ENCODE peak calls at places on chromosomes 5 and 9, in six cellular contexts. L is bronchial epithelial cell, O is WTC11, K is GM10248, D is vagina, C is right lobe of liver. I is an unnamed sample.

GRCh38 chr9:116716441-116716840 is 29.3 kb downstream of the TRIM32 start:
- DNase-seq in L (peak), O (no peak), K (no peak), D (no peak), C (no peak), I (no peak)

GRCh38 chr9:94443039-94443722 is 111.7 kb upstream of the PCAT7 start:
- DNase-seq in L (peak), O (no peak), K (no peak), D (no peak), C (no peak), I (no peak)

GRCh38 chr5:33565304-33565703 is 124.5 kb downstream of the TARS1 start:
- DNase-seq in L (no peak), O (no peak), K (no peak), D (no peak), C (no peak), I (no peak)

GRCh38 chr5:54743997-54744788 is 226.6 kb downstream of the SNX18 start:
- DNase-seq in L (peak), O (no peak), K (peak), D (peak), C (no peak), I (no peak)

GRCh38 chr5:90909091-90909503 is 350.5 kb downstream of the ADGRV1 start:
- DNase-seq in L (no peak), O (no peak), K (no peak), D (no peak), C (peak), I (no peak)

GRCh38 chr9:93127395-93127911 is 6.6 kb downstream of the NINJ1 start:
- DNase-seq in L (no peak), O (no peak), K (no peak), D (no peak), C (peak), I (no peak)

GRCh38 chr5:73528248-73528647 is 30.0 kb downstream of the BTF3 start:
- DNase-seq in L (no peak), O (no peak), K (no peak), D (no peak), C (no peak), I (no peak)

GRCh38 chr5:73729329-73729728 is 103.3 kb downstream of the ARHGEF28 start:
- DNase-seq in L (peak), O (no peak), K (no peak), D (no peak), C (no peak), I (no peak)

GRCh38 chr9:87011551-87011950 is 64.2 kb upstream of the GAS1 start:
- DNase-seq in L (no peak), O (no peak), K (no peak), D (no peak), C (no peak), I (no peak)
- TF ChIP-seq CTCF in L (no peak), O (no peak), K (no peak), D (no peak), C (no peak), I (no peak)

GRCh38 chr5:14011089-14012004 is 66.9 kb upstream of the DNAH5 start:
- DNase-seq in L (peak), O (peak), K (peak), D (no peak), C (peak), I (peak)
- TF ChIP-seq CTCF in L (no peak), O (no peak), K (no peak), D (no peak), C (peak), I (no peak)

GRCh38 chr5:11602298-11602697 is 301.9 kb downstream of the CTNND2 start:
- DNase-seq in L (no peak), O (no peak), K (no peak), D (no peak), C (no peak), I (no peak)
- TF ChIP-seq CTCF in L (no peak), O (no peak), K (no peak), D (no peak), C (peak), I (no peak)

DNA sequence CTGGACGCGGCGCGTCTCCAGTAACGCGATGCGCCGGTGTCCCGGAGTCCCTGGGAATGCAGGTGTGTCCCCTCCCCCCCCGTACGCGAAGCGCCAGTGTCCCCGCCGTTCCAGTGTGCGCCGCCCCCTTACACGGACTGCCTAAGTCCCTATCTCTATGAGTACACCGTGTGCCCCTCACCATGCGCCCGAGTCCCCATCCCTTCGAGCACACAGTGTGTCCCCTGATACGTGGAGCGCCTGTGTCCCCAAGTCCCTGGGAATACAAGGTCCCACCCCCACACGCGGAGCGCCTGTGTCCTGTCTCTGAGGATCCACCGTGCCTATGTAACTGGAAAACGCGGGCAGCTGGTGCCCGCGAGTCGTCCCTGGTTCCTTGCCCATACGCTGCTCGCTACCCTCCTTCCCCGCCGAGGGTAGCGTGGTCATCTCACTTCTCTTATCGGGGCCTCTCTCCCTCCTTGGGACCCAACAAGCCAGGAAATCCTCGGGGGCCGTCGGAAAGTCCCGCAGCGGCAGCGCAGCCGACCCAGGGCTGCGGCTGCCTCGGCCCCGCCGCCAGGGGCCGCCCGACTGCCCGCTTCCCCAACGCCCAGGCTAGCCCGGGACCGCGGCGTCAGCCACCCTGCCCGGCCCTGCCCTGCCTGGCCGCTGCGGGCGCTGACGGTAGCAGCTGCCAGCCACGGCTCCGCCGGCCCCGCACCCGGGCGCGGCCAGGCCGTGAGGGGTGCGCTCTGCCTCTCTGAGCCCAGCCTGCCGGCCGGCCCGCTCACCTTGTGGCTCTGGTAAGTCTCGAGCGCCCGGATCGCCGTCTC is 642 bp downstream of the ELL2 start:
- DNase-seq in L (peak), O (peak), K (peak), D (peak), C (peak), I (peak)
- TF ChIP-seq CTCF in L (peak), O (peak), K (peak), D (peak), C (peak), I (peak)